ENCODE peak calls at places on chromosome 11, in six cellular contexts. One of them, this sample, is unnamed.

GRCh38 chr11:134272381-134273316 is 3.5 kb upstream of the GLB1L3 start:
- DNase-seq in left ventricle myocardium inferior: no peak
- DNase-seq in A549: no peak
- DNase-seq in thoracic aorta: no peak
- DNase-seq in sigmoid colon: no peak
- DNase-seq in mammary epithelial cell: no peak
- DNase-seq in this sample: no peak

GRCh38 chr11:74468058-74468457 is 709 bp upstream of the KCNE3 start:
- DNase-seq in left ventricle myocardium inferior: no peak
- DNase-seq in thoracic aorta: no peak
- DNase-seq in A549: no peak
- DNase-seq in sigmoid colon: no peak
- DNase-seq in mammary epithelial cell: no peak
- DNase-seq in this sample: no peak

GRCh38 chr11:122750047-122750446 is 88.3 kb upstream of the CRTAM start:
- DNase-seq in A549: no peak
- DNase-seq in mammary epithelial cell: no peak
- DNase-seq in left ventricle myocardium inferior: no peak
- DNase-seq in thoracic aorta: no peak
- DNase-seq in sigmoid colon: peak; percentile 33
- DNase-seq in this sample: no peak

GRCh38 chr11:11374358-11375148 is 21.5 kb upstream of the CSNK2A3 start:
- DNase-seq in sigmoid colon: no peak
- DNase-seq in left ventricle myocardium inferior: no peak
- DNase-seq in thoracic aorta: no peak
- DNase-seq in A549: no peak
- DNase-seq in mammary epithelial cell: no peak
- DNase-seq in this sample: no peak

GRCh38 chr11:124725719-124726105 is 14.0 kb upstream of the NRGN start:
- DNase-seq in sigmoid colon: no peak
- DNase-seq in left ventricle myocardium inferior: no peak
- DNase-seq in mammary epithelial cell: peak; percentile 65
- DNase-seq in thoracic aorta: no peak
- DNase-seq in A549: no peak
- DNase-seq in this sample: peak; percentile 35

GRCh38 chr11:69311767-69312385 is 17.9 kb downstream of the MYEOV start:
- DNase-seq in A549: no peak
- DNase-seq in thoracic aorta: no peak
- DNase-seq in left ventricle myocardium inferior: no peak
- DNase-seq in sigmoid colon: peak; percentile 48
- DNase-seq in mammary epithelial cell: no peak
- DNase-seq in this sample: no peak

GRCh38 chr11:64058494-64058893 is 22.8 kb downstream of the FLRT1 start:
- DNase-seq in A549: no peak
- DNase-seq in mammary epithelial cell: no peak
- DNase-seq in left ventricle myocardium inferior: peak; percentile 72
- DNase-seq in sigmoid colon: peak; percentile 89
- DNase-seq in thoracic aorta: no peak
- DNase-seq in this sample: no peak

GRCh38 chr11:65915821-65916251 is 3.0 kb downstream of the C11orf68 start:
- DNase-seq in left ventricle myocardium inferior: peak; percentile 71
- DNase-seq in sigmoid colon: peak; percentile 97
- DNase-seq in thoracic aorta: peak; percentile 87
- DNase-seq in A549: peak; percentile 94
- DNase-seq in mammary epithelial cell: peak; percentile 94
- DNase-seq in this sample: peak; percentile 94

GRCh38 chr11:129814244-129814992 is 1.2 kb upstream of the TMEM45B start:
- DNase-seq in A549: peak; percentile 13
- DNase-seq in sigmoid colon: no peak
- DNase-seq in left ventricle myocardium inferior: no peak
- DNase-seq in mammary epithelial cell: no peak
- DNase-seq in thoracic aorta: no peak
- DNase-seq in this sample: no peak

GRCh38 chr11:6129634-6130033 is 22.1 kb downstream of the OR56B4 start:
- DNase-seq in A549: no peak
- DNase-seq in sigmoid colon: no peak
- DNase-seq in mammary epithelial cell: no peak
- DNase-seq in thoracic aorta: no peak
- DNase-seq in left ventricle myocardium inferior: no peak
- DNase-seq in this sample: no peak

GRCh38 chr11:15123849-15124248 is 9.1 kb downstream of the INSC start:
- DNase-seq in thoracic aorta: no peak
- DNase-seq in mammary epithelial cell: peak; percentile 76
- DNase-seq in A549: no peak
- DNase-seq in left ventricle myocardium inferior: no peak
- DNase-seq in sigmoid colon: no peak
- DNase-seq in this sample: peak; percentile 91

GRCh38 chr11:60987577-60988277 is 16.2 kb downstream of the CD6 start:
- DNase-seq in sigmoid colon: no peak
- DNase-seq in left ventricle myocardium inferior: no peak
- DNase-seq in A549: no peak
- DNase-seq in mammary epithelial cell: no peak
- DNase-seq in thoracic aorta: no peak
- DNase-seq in this sample: no peak

GRCh38 chr11:103842795-103843194 is 193.6 kb upstream of the DDI1 start:
- DNase-seq in sigmoid colon: no peak
- DNase-seq in thoracic aorta: no peak
- DNase-seq in A549: no peak
- DNase-seq in left ventricle myocardium inferior: no peak
- DNase-seq in mammary epithelial cell: no peak
- DNase-seq in this sample: no peak

GRCh38 chr11:109432105-109432504 is 10.1 kb downstream of the C11orf87 start:
- DNase-seq in thoracic aorta: no peak
- DNase-seq in sigmoid colon: no peak
- DNase-seq in mammary epithelial cell: no peak
- DNase-seq in A549: no peak
- DNase-seq in left ventricle myocardium inferior: no peak
- DNase-seq in this sample: no peak

GRCh38 chr11:279040-279965 is 1.1 kb downstream of the NLRP6 start:
- DNase-seq in A549: no peak
- DNase-seq in thoracic aorta: no peak
- DNase-seq in left ventricle myocardium inferior: no peak
- DNase-seq in sigmoid colon: peak; percentile 58
- DNase-seq in mammary epithelial cell: no peak
- DNase-seq in this sample: no peak

GRCh38 chr11:96014234-96014633 is 90.3 kb upstream of the MTMR2 start:
- DNase-seq in sigmoid colon: no peak
- DNase-seq in mammary epithelial cell: peak; percentile 61
- DNase-seq in A549: peak; percentile 14
- DNase-seq in thoracic aorta: no peak
- DNase-seq in left ventricle myocardium inferior: no peak
- DNase-seq in this sample: no peak

GRCh38 chr11:9347100-9347499 is 32.7 kb upstream of the TMEM41B start:
- DNase-seq in sigmoid colon: no peak
- DNase-seq in A549: no peak
- DNase-seq in left ventricle myocardium inferior: no peak
- DNase-seq in mammary epithelial cell: no peak
- DNase-seq in thoracic aorta: no peak
- DNase-seq in this sample: no peak

GRCh38 chr11:117668291-117668690 is 128.7 kb downstream of the DSCAML1 start:
- DNase-seq in A549: no peak
- DNase-seq in mammary epithelial cell: no peak
- DNase-seq in sigmoid colon: no peak
- DNase-seq in thoracic aorta: no peak
- DNase-seq in left ventricle myocardium inferior: no peak
- DNase-seq in this sample: no peak

GRCh38 chr11:84465040-84465439 is 1162.1 kb downstream of the DLG2 start:
- DNase-seq in A549: no peak
- DNase-seq in left ventricle myocardium inferior: no peak
- DNase-seq in mammary epithelial cell: no peak
- DNase-seq in thoracic aorta: no peak
- DNase-seq in sigmoid colon: no peak
- DNase-seq in this sample: no peak

DNA sequence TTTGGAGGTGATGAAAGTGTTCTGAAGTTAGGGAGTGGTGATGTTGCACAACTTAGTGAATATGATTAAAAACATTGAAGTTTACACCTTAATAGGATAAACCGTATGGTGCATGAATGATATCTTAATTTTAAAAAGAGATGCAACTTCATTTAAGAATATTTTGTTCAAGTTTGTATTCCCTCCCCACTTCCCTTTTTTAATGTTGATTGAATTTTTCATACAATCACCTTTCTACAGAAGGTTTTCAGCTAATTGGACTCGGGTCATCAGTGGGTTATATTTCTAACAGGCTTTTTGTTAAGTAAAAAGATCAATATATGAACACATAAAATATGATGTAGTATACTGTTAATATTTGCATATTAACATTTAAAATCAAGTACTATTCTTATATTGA is 72.6 kb downstream of the DDIAS start:
- DNase-seq in A549: no peak
- DNase-seq in mammary epithelial cell: no peak
- DNase-seq in thoracic aorta: no peak
- DNase-seq in sigmoid colon: no peak
- DNase-seq in left ventricle myocardium inferior: no peak
- DNase-seq in this sample: no peak
- H3K4me1 ChIP-seq in A549: peaks cover 11% of the 10 kb centered on the region
- H3K4me1 ChIP-seq in mammary epithelial cell: peaks cover 12% of the 10 kb centered on the region
- H3K4me1 ChIP-seq in thoracic aorta: no peaks in the 10 kb centered on the region
- H3K4me1 ChIP-seq in sigmoid colon: no peaks in the 10 kb centered on the region
- H3K4me1 ChIP-seq in left ventricle myocardium inferior: no peaks in the 10 kb centered on the region
- H3K4me1 ChIP-seq in this sample: peaks cover 13% of the 10 kb centered on the region

GRCh38 chr11:75639752-75640151 is 29.1 kb downstream of the MAP6 start:
- DNase-seq in mammary epithelial cell: no peak
- DNase-seq in sigmoid colon: peak; percentile 86
- DNase-seq in A549: no peak
- DNase-seq in left ventricle myocardium inferior: peak; percentile 78
- DNase-seq in thoracic aorta: peak; percentile 22
- DNase-seq in this sample: no peak
- H3K27ac ChIP-seq in mammary epithelial cell: no peak overlapping the region
- H3K27ac ChIP-seq in sigmoid colon: peak overlapping the region; percentile 2
- H3K27ac ChIP-seq in A549: no peak overlapping the region
- H3K27ac ChIP-seq in left ventricle myocardium inferior: no peak overlapping the region
- H3K27ac ChIP-seq in thoracic aorta: no peak overlapping the region
- H3K27ac ChIP-seq in this sample: no peak overlapping the region

DNA sequence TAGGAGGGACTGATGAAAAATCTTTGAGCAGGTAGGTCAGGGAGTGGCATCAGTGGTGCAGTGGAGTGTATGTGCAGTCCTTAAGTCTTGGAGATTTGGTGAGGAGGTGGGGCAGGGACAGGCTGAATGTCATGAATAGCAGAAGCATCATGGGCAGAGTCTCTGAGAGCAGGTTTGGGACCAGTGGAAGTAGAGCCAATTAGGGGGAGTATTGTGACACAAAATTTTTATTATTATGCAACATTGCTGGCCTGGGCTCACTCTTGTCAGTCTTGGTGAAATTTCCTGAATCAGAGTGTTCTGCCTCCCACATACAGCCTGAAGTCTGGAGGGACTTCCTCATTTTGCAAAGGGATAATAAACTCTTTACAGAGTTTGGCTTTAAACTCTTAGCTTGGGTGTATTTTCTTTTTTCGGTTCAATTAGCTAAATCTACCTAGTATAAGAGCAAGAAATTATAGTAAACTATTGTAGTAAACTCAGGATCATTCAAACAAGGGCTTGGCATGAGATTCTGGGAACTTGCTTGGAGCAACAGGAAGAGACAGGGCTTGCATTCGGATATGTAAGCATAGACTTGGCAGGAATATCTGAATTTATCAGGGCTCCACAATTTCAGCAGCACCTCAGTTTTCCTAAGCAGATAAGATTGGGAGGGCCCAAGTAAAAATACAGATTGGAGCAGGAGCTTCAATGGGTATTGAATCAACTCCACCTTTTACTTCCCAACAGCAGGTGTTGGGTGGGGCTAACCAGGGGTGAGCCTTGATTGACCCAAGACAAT is 67.6 kb downstream of the FDX1 start:
- DNase-seq in left ventricle myocardium inferior: no peak
- DNase-seq in A549: no peak
- DNase-seq in thoracic aorta: no peak
- DNase-seq in sigmoid colon: no peak
- DNase-seq in mammary epithelial cell: peak; percentile 12
- DNase-seq in this sample: no peak
- TF ChIP-seq CTCF in left ventricle myocardium inferior: no peak
- TF ChIP-seq CTCF in A549: no peak
- TF ChIP-seq CTCF in thoracic aorta: no peak
- TF ChIP-seq CTCF in sigmoid colon: no peak
- TF ChIP-seq CTCF in mammary epithelial cell: no peak
- TF ChIP-seq CTCF in this sample: no peak

GRCh38 chr11:19906126-19906525 is 193.5 kb downstream of the NAV2 start:
- DNase-seq in A549: peak; percentile 7
- DNase-seq in mammary epithelial cell: no peak
- DNase-seq in sigmoid colon: no peak
- DNase-seq in left ventricle myocardium inferior: no peak
- DNase-seq in thoracic aorta: no peak
- DNase-seq in this sample: no peak
- H3K4me1 ChIP-seq in A549: no peaks in the 10 kb centered on the region
- H3K4me1 ChIP-seq in mammary epithelial cell: peaks cover 3% of the 10 kb centered on the region
- H3K4me1 ChIP-seq in sigmoid colon: peaks cover 69% of the 10 kb centered on the region
- H3K4me1 ChIP-seq in left ventricle myocardium inferior: peaks cover 23% of the 10 kb centered on the region
- H3K4me1 ChIP-seq in thoracic aorta: peaks cover 2% of the 10 kb centered on the region
- H3K4me1 ChIP-seq in this sample: no peaks in the 10 kb centered on the region

GRCh38 chr11:12698049-12698448 is 23.8 kb downstream of the TEAD1 start:
- DNase-seq in left ventricle myocardium inferior: no peak
- DNase-seq in sigmoid colon: no peak
- DNase-seq in mammary epithelial cell: no peak
- DNase-seq in thoracic aorta: no peak
- DNase-seq in A549: no peak
- DNase-seq in this sample: no peak
- H3K27ac ChIP-seq in left ventricle myocardium inferior: no peak overlapping the region
- H3K27ac ChIP-seq in sigmoid colon: peak overlapping the region; percentile 92
- H3K27ac ChIP-seq in mammary epithelial cell: no peak overlapping the region
- H3K27ac ChIP-seq in thoracic aorta: no peak overlapping the region
- H3K27ac ChIP-seq in A549: peak overlapping the region; percentile 59
- H3K27ac ChIP-seq in this sample: no peak overlapping the region

DNA sequence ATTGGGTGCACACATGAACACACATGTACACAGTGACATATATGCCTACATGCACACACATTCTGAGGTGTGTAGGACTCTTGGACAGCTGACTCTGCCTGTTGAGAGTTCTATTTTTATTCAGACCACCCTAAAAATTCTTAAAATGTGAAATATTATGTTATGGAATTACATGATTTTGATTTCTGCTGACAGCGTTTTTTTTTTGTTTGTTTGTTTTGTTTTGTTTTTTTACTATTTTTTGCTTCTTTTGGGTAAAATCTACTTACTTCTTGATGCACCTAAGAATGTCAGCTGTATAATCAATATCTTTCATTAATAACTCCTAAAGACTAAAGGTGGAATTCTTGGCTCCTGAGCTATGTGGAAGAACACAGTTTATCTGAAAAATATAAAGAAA is 64.0 kb downstream of the ANO5 start:
- DNase-seq in left ventricle myocardium inferior: no peak
- DNase-seq in thoracic aorta: no peak
- DNase-seq in sigmoid colon: no peak
- DNase-seq in mammary epithelial cell: no peak
- DNase-seq in A549: no peak
- DNase-seq in this sample: no peak
- TF ChIP-seq CTCF in left ventricle myocardium inferior: no peak
- TF ChIP-seq CTCF in thoracic aorta: no peak
- TF ChIP-seq CTCF in sigmoid colon: no peak
- TF ChIP-seq CTCF in mammary epithelial cell: no peak
- TF ChIP-seq CTCF in A549: no peak
- TF ChIP-seq CTCF in this sample: no peak

This sample was measured in foreskin keratinocyte.